ENCODE peak calls at places on chromosomes 3 and 15, in six cellular contexts. S is amniotic stem cell; V is CD4-positive, alpha-beta T cell; C is lower leg skin; A is NCI-H460; D is neural crest cell. J is an unnamed sample.
A peak's percentile ranks its signal among the peaks of the same experiment; 100 is the strongest.

GRCh38 chr15:33242165-33242564 is 47.7 kb upstream of the FMN1 start:
- DNase-seq in S (peak; percentile 12), D (no peak), V (no peak), C (no peak), A (no peak), J (peak; percentile 41)

GRCh38 chr3:73508330-73508954 is 116.3 kb downstream of the PDZRN3 start:
- DNase-seq in V (no peak), S (peak; percentile 63), A (peak; percentile 45), D (peak; percentile 46), C (peak; percentile 83), J (peak; percentile 33)

GRCh38 chr3:77042892-77043291 is 3.0 kb downstream of the ROBO2 start:
- DNase-seq in C (no peak), D (no peak), S (no peak), V (no peak), A (no peak), J (peak; percentile 23)

GRCh38 chr15:31397851-31398661 is 71.4 kb downstream of the KLF13 start:
- DNase-seq in V (no peak), S (no peak), A (no peak), D (no peak), C (peak; percentile 90), J (peak; percentile 55)

GRCh38 chr3:4416961-4417360 is 50.1 kb downstream of the SUMF1 start:
- DNase-seq in C (no peak), D (no peak), A (peak; percentile 43), S (no peak), V (no peak), J (no peak)

GRCh38 chr3:130480736-130481135 is 36.2 kb upstream of the COL6A6 start:
- DNase-seq in S (peak; percentile 78), A (peak; percentile 17), C (no peak), V (no peak), D (peak; percentile 3), J (peak; percentile 37)

GRCh38 chr3:100150583-100150982 is 36.3 kb upstream of the FILIP1L start:
- DNase-seq in D (no peak), A (no peak), S (no peak), C (no peak), V (no peak), J (no peak)

GRCh38 chr15:74036271-74037170 is 42.0 kb downstream of the PML start:
- DNase-seq in A (peak; percentile 48), C (peak; percentile 65), S (no peak), V (no peak), D (peak; percentile 59), J (peak; percentile 93)

GRCh38 chr3:150602426-150603089 is 563 bp upstream of the SELENOT start:
- DNase-seq in A (no peak), C (no peak), V (no peak), D (no peak), S (no peak), J (no peak)

GRCh38 chr3:130829575-130829947 is 64.3 kb upstream of the ATP2C1 start:
- DNase-seq in S (no peak), D (no peak), C (no peak), A (no peak), V (no peak), J (no peak)

GRCh38 chr3:127035672-127036071 is 52.8 kb downstream of the PLXNA1 start:
- DNase-seq in V (no peak), S (no peak), D (no peak), A (peak; percentile 40), C (peak; percentile 96), J (no peak)

GRCh38 chr15:25830844-25831443 is 32.2 kb downstream of the ATP10A start:
- DNase-seq in A (no peak), V (no peak), C (no peak), D (no peak), S (peak; percentile 95), J (no peak)

GRCh38 chr15:31480356-31481058 is 153.9 kb downstream of the KLF13 start:
- DNase-seq in D (no peak), V (no peak), C (peak; percentile 88), A (no peak), S (no peak), J (no peak)

GRCh38 chr15:70186152-70186551 is 88.4 kb upstream of the TLE3 start:
- DNase-seq in C (no peak), A (no peak), D (no peak), S (no peak), V (no peak), J (no peak)

GRCh38 chr3:148178508-148178907 is 519.2 kb upstream of the AGTR1 start:
- DNase-seq in S (no peak), A (peak; percentile 14), C (no peak), V (no peak), D (no peak), J (no peak)

GRCh38 chr3:97958396-97958795 is 13.8 kb downstream of the RIOX2 start:
- DNase-seq in C (no peak), S (no peak), A (no peak), D (no peak), V (no peak), J (no peak)

GRCh38 chr3:139588450-139588849 is 48.9 kb upstream of the RBP1 start:
- DNase-seq in A (no peak), C (no peak), D (no peak), S (no peak), V (no peak), J (peak; percentile 88)

GRCh38 chr3:10814623-10815022 is 1.4 kb upstream of the SLC6A11 start:
- DNase-seq in V (no peak), S (no peak), D (no peak), C (no peak), A (no peak), J (no peak)

GRCh38 chr15:81643773-81644172 is 269.8 kb upstream of the TMC3 start:
- DNase-seq in C (no peak), A (no peak), V (no peak), D (no peak), S (no peak), J (no peak)

GRCh38 chr3:61574854-61575253 is 13.5 kb downstream of the PTPRG start:
- DNase-seq in S (no peak), D (no peak), C (no peak), V (no peak), A (no peak), J (no peak)

GRCh38 chr3:120689395-120689794 is 7.4 kb upstream of the HGD start:
- DNase-seq in V (no peak), S (no peak), C (no peak), D (no peak), A (no peak), J (no peak)

GRCh38 chr3:143786229-143787199 is 61.8 kb downstream of the SLC9A9 start:
- DNase-seq in S (no peak), V (no peak), A (no peak), D (no peak), C (no peak), J (peak; percentile 12)

GRCh38 chr3:135694142-135694541 is 271.4 kb upstream of the PPP2R3A start:
- DNase-seq in S (no peak), D (no peak), C (no peak), A (no peak), V (no peak), J (no peak)

GRCh38 chr3:103089758-103090157 is 654.9 kb downstream of the ZPLD1 start:
- DNase-seq in D (no peak), A (no peak), V (no peak), S (no peak), C (no peak), J (no peak)

GRCh38 chr3:10744098-10744465 is 71.9 kb upstream of the SLC6A11 start:
- DNase-seq in V (no peak), A (peak; percentile 2), D (no peak), S (no peak), C (no peak), J (peak; percentile 56)

GRCh38 chr15:73688455-73688854 is 4.3 kb downstream of the CD276 start:
- DNase-seq in D (no peak), V (no peak), A (no peak), S (no peak), C (peak; percentile 76), J (no peak)

GRCh38 chr3:13492976-13493866 is 13.1 kb downstream of the HDAC11 start:
- DNase-seq in S (no peak), A (no peak), V (no peak), C (no peak), D (no peak), J (no peak)

GRCh38 chr3:35707904-35708303 is 68.6 kb downstream of the ARPP21 start:
- DNase-seq in V (no peak), A (no peak), S (no peak), D (no peak), C (no peak), J (no peak)

GRCh38 chr3:174356596-174356995 is 502.5 kb upstream of the NAALADL2 start:
- DNase-seq in C (no peak), S (no peak), A (no peak), D (no peak), V (no peak), J (no peak)

J was measured in H7.